ENCODE peak calls at places on chromosomes 1 and 21, in eight cellular contexts. C is stimulated activated CD4-positive, alpha-beta T cell treated with anti-CD3 and anti-CD28 coated beads, Interleukin-1b, Interleukin-23, amount 100 ng/mL, for 24 hours; I is ACHN; H is left ventricle myocardium superior; N is activated CD8-positive, alpha-beta memory T cell treated with anti-CD3 and anti-CD28 coated beads, Interleukin-2, amount 50 U/mL, for 48 hours; T is left lobe of liver; U is central memory CD8-positive, alpha-beta T cell; Q is mucosa of gallbladder. B is an unnamed sample.

GRCh38 chr21:41834926-41835663 is 44.0 kb downstream of the PRDM15 start:
- DNase-seq in C (no peak), I (no peak), H (no peak), N (no peak), T (no peak), U (no peak), Q (no peak), B (no peak)

GRCh38 chr1:198601936-198602889 is 36.6 kb upstream of the PTPRC start:
- DNase-seq in C (peak; percentile 45), I (no peak), H (no peak), N (no peak), T (no peak), U (no peak), Q (no peak), B (no peak)

GRCh38 chr21:45768011-45768740 is 124.7 kb downstream of the PCBP3 start:
- DNase-seq in C (peak; percentile 48), I (no peak), H (no peak), N (peak; percentile 75), T (peak; percentile 32), U (no peak), Q (no peak), B (no peak)

GRCh38 chr1:165897326-165898303 is 70.2 kb downstream of the UCK2 start:
- DNase-seq in C (no peak), I (no peak), H (no peak), N (no peak), T (no peak), U (no peak), Q (no peak), B (no peak)

GRCh38 chr1:27652505-27652904 is 17.5 kb upstream of the FGR start:
- DNase-seq in C (no peak), I (no peak), H (no peak), N (no peak), T (no peak), U (no peak), Q (no peak), B (no peak)

GRCh38 chr1:47738560-47739182 is 258.5 kb downstream of the TRABD2B start:
- DNase-seq in C (no peak), I (peak; percentile 49), H (peak; percentile 60), N (no peak), T (peak; percentile 57), U (no peak), Q (peak; percentile 64), B (peak; percentile 59)

GRCh38 chr1:100530901-100531487 is 6.9 kb upstream of the GPR88 start:
- DNase-seq in C (no peak), I (no peak), H (no peak), N (no peak), T (no peak), U (no peak), Q (peak; percentile 36), B (no peak)

GRCh38 chr1:164361927-164362326 is 197.1 kb upstream of the PBX1 start:
- DNase-seq in C (no peak), I (no peak), H (peak; percentile 55), N (no peak), T (no peak), U (no peak), Q (no peak), B (no peak)

GRCh38 chr1:72282690-72283203 is 408 bp upstream of the NEGR1 start:
- DNase-seq in C (peak; percentile 37), I (peak; percentile 90), H (peak; percentile 94), N (peak; percentile 82), T (peak; percentile 63), U (no peak), Q (peak; percentile 84), B (peak; percentile 68)

GRCh38 chr1:151479462-151479861 is 20.2 kb upstream of the POGZ start:
- DNase-seq in C (no peak), I (peak; percentile 62), H (no peak), N (no peak), T (no peak), U (no peak), Q (no peak), B (no peak)

GRCh38 chr1:924619-925323 is 1.0 kb downstream of the SAMD11 start:
- DNase-seq in C (no peak), I (peak; percentile 40), H (peak; percentile 66), N (no peak), T (no peak), U (no peak), Q (no peak), B (no peak)

GRCh38 chr1:227370463-227371254 is 52.4 kb upstream of the CDC42BPA start:
- DNase-seq in C (no peak), I (no peak), H (no peak), N (no peak), T (no peak), U (no peak), Q (no peak), B (no peak)

GRCh38 chr1:47703981-47704596 is 266.2 kb downstream of the FOXD2 start:
- DNase-seq in C (no peak), I (peak; percentile 20), H (no peak), N (no peak), T (no peak), U (no peak), Q (no peak), B (no peak)

GRCh38 chr1:201456499-201457309 is 12.3 kb downstream of the PHLDA3 start:
- DNase-seq in C (no peak), I (peak; percentile 70), H (peak; percentile 71), N (no peak), T (no peak), U (no peak), Q (no peak), B (peak; percentile 43)

GRCh38 chr1:44905276-44905675 is 62.2 kb upstream of the PTCH2 start:
- DNase-seq in C (no peak), I (no peak), H (no peak), N (no peak), T (no peak), U (no peak), Q (no peak), B (no peak)